ENCODE peak calls at places on chromosomes 16 and 17, in four cellular contexts. One of them, this sample, is unnamed.

GRCh38 chr16:85377388-85378144 is 235.6 kb upstream of the GSE1 start:
- DNase-seq in A549: no peak
- DNase-seq in SK-N-SH: peak; percentile 83
- DNase-seq in HepG2: no peak
- DNase-seq in this sample: no peak

GRCh38 chr17:3888343-3889171 is 4.3 kb downstream of the CAMKK1 start:
- DNase-seq in A549: no peak
- DNase-seq in SK-N-SH: no peak
- DNase-seq in HepG2: no peak
- DNase-seq in this sample: no peak

GRCh38 chr16:25020112-25020591 is 5.0 kb upstream of the ARHGAP17 start:
- DNase-seq in SK-N-SH: no peak
- DNase-seq in A549: no peak
- DNase-seq in HepG2: no peak
- DNase-seq in this sample: no peak

GRCh38 chr16:4241601-4242270 is at the start of gene SRL:
- DNase-seq in HepG2: no peak
- DNase-seq in SK-N-SH: peak; percentile 9
- DNase-seq in A549: no peak
- DNase-seq in this sample: no peak

GRCh38 chr16:54077412-54077821 is 209.2 kb downstream of the IRX3 start:
- DNase-seq in A549: peak; percentile 38
- DNase-seq in SK-N-SH: no peak
- DNase-seq in HepG2: no peak
- DNase-seq in this sample: no peak

GRCh38 chr16:3759736-3760135 is 42.4 kb upstream of the TRAP1 start:
- DNase-seq in SK-N-SH: no peak
- DNase-seq in A549: no peak
- DNase-seq in HepG2: no peak
- DNase-seq in this sample: no peak

GRCh38 chr17:80981062-80981902 is 10.4 kb upstream of the CHMP6 start:
- DNase-seq in A549: no peak
- DNase-seq in HepG2: no peak
- DNase-seq in SK-N-SH: peak; percentile 99
- DNase-seq in this sample: no peak

GRCh38 chr16:56625140-56625942 is at the start of gene MT1E:
- DNase-seq in A549: no peak
- DNase-seq in HepG2: peak; percentile 63
- DNase-seq in SK-N-SH: peak; percentile 76
- DNase-seq in this sample: no peak

GRCh38 chr17:81412490-81413093 is 17.3 kb downstream of the BAHCC1 start:
- DNase-seq in HepG2: no peak
- DNase-seq in A549: no peak
- DNase-seq in SK-N-SH: no peak
- DNase-seq in this sample: no peak

GRCh38 chr17:68457168-68457538 is at the start of gene WIPI1:
- DNase-seq in HepG2: peak; percentile 39
- DNase-seq in SK-N-SH: no peak
- DNase-seq in A549: no peak
- DNase-seq in this sample: no peak

GRCh38 chr16:6643083-6643686 is 689.5 kb upstream of the RBFOX1 start:
- DNase-seq in HepG2: peak; percentile 31
- DNase-seq in SK-N-SH: peak; percentile 36
- DNase-seq in A549: peak; percentile 2
- DNase-seq in this sample: peak; percentile 11

GRCh38 chr17:1742371-1743093 is at the start of gene SERPINF2:
- DNase-seq in HepG2: peak; percentile 93
- DNase-seq in A549: no peak
- DNase-seq in SK-N-SH: no peak
- DNase-seq in this sample: no peak

GRCh38 chr17:35254107-35254802 is 11.4 kb downstream of the SLFN5 start:
- DNase-seq in SK-N-SH: no peak
- DNase-seq in A549: peak; percentile 43
- DNase-seq in HepG2: peak; percentile 56
- DNase-seq in this sample: no peak

GRCh38 chr16:77297996-77298637 is 98.9 kb downstream of the SYCE1L start:
- DNase-seq in A549: no peak
- DNase-seq in HepG2: no peak
- DNase-seq in SK-N-SH: no peak
- DNase-seq in this sample: no peak
- TF ChIP-seq PBX3 in A549: no peak
- TF ChIP-seq PBX3 in HepG2: no peak
- TF ChIP-seq PBX3 in SK-N-SH: no peak
- TF ChIP-seq PBX3 in this sample: no peak

DNA sequence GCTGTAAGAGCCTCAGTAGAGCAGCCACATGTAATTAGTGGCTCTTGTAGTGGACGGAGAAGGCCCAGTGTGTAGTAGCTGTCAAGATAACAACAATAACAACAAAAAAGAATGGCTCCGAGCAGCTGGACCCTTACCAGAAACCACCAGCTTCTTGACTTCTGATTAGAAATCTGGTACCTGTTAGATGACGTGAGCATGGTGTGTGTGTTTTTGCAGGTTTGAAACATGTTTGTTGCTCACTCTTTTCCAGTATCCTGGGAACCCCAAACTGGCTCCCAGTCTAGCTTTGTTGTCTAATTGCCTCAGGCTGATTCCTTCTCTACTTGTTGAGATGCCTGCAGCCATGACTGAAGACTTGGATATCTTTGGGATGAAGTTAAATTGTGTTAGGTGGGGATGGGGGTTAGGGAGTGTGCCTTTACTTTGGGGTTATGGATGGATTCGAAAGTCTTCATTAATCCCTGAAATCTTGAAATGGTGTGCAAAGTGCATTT is 21.0 kb downstream of the IGF2BP1 start:
- DNase-seq in A549: no peak
- DNase-seq in HepG2: no peak
- DNase-seq in SK-N-SH: no peak
- DNase-seq in this sample: no peak
- TF ChIP-seq PBX3 in A549: no peak
- TF ChIP-seq PBX3 in HepG2: no peak
- TF ChIP-seq PBX3 in SK-N-SH: no peak
- TF ChIP-seq PBX3 in this sample: no peak

DNA sequence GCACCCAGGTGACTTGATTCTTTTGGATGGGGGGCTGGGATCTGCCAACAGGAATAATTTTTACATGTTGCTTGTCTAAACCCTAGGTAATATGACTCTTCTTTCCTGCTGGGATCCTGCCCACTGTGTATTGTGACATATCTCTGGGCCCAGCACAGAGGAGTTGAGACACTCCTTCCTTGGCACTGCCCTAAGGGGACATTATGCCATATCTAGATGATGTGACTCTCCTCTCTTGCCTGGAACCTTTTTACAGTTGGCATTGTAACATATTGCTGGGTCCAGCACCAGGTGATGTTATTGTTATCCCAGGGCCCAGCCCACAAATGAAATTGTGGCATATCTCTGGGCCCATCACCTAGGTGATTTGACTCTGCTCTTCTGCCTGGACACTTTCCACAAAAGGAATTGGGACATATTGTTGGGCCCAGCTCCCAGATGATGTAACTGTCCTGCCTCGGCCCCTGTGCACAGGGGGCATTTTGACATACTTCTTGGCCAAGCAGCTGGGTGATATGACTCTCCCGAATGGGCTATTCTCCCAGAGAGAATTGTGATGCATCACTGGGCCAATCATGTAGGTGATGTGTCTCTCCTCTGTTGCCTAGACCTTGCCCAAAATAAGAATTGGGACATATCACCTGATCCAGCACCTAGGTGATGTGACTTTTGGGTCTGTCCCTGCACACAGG is 1837.7 kb downstream of the TP53TG3F start:
- DNase-seq in A549: no peak
- DNase-seq in HepG2: no peak
- DNase-seq in SK-N-SH: no peak
- DNase-seq in this sample: no peak
- TF ChIP-seq PBX3 in A549: no peak
- TF ChIP-seq PBX3 in HepG2: no peak
- TF ChIP-seq PBX3 in SK-N-SH: no peak
- TF ChIP-seq PBX3 in this sample: no peak

GRCh38 chr17:42049834-42050359 is 504 bp downstream of the C17orf113 start:
- DNase-seq in A549: peak; percentile 70
- DNase-seq in SK-N-SH: no peak
- DNase-seq in HepG2: no peak
- DNase-seq in this sample: no peak

GRCh38 chr17:42042598-42043319 is 7.6 kb downstream of the C17orf113 start:
- DNase-seq in A549: no peak
- DNase-seq in SK-N-SH: no peak
- DNase-seq in HepG2: no peak
- DNase-seq in this sample: no peak

GRCh38 chr17:42047343-42047742 is 3.1 kb downstream of the C17orf113 start:
- DNase-seq in SK-N-SH: no peak
- DNase-seq in A549: no peak
- DNase-seq in HepG2: no peak
- DNase-seq in this sample: no peak

GRCh38 chr17:42041619-42042018 is 8.8 kb downstream of the C17orf113 start:
- DNase-seq in SK-N-SH: no peak
- DNase-seq in HepG2: no peak
- DNase-seq in A549: no peak
- DNase-seq in this sample: no peak

GRCh38 chr17:42045719-42046118 is 4.7 kb downstream of the C17orf113 start:
- DNase-seq in A549: no peak
- DNase-seq in SK-N-SH: no peak
- DNase-seq in HepG2: no peak
- DNase-seq in this sample: no peak
- TF ChIP-seq PBX3 in A549: no peak
- TF ChIP-seq PBX3 in SK-N-SH: no peak
- TF ChIP-seq PBX3 in HepG2: no peak
- TF ChIP-seq PBX3 in this sample: no peak

DNA sequence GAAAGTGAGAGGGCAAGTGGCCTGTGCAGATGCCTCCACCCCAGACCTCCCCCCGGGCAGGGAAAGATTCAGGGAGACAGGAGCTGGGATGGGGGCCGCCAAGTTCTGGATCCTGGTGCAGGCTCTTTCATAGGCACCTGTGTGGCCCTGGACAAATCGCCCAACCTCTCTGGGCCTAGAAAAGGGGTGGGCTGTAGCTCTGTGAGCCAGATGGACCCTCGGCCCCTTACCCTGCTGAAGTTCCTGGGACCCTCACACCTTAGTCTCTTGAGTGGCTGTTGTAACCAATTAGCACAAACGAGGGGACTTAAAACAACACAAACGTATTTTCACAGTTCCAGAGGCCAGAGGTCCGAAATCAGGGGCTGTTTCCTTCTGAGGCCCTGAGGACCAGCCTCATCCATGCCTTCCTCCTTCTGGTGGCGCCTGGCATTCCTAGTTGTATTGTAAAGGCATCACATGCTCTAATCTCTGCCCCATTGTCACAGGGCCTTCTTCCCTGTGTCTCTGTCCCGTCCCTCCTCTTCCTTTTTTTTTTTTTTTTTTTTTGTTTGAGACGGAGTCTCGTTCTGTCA is 352.6 kb downstream of the SEC14L1 start:
- DNase-seq in A549: no peak
- DNase-seq in HepG2: no peak
- DNase-seq in SK-N-SH: peak; percentile 47
- DNase-seq in this sample: no peak
- TF ChIP-seq PBX3 in A549: no peak
- TF ChIP-seq PBX3 in HepG2: no peak
- TF ChIP-seq PBX3 in SK-N-SH: no peak
- TF ChIP-seq PBX3 in this sample: no peak

DNA sequence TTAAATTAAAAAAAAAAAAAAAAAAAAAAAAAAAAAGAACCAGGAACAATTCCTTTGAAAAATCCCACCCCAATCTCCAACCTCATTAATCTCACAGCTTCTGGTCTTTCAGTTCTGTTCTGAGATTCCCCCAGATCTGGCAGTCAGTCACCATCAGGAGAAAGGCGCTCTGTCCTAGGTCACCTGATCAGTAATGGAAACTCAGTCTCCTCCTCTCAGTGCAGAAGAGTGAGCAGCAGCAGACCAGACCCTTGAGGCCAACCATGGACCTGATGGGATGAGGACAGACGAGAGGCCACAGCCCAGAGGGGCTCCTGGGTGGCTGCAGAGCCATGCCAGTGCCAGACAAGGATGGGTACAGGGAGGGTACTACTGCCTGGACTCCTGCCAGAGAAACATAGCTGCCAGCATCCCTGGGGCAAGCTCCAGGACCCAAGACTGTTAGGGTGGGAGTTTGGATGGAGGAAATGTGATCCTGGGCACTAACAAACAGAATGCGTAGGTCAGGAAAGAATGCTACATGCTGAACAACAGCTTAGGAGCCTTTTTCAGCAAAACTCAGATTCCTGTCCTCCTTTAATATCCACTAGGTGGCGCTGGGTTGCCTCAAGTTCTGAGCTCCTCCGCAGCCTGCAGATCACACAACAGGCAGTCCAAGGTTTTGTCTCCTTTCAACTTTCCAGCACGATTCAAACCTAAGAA is 28.7 kb downstream of the MPG start:
- DNase-seq in A549: peak; percentile 71
- DNase-seq in SK-N-SH: peak; percentile 79
- DNase-seq in HepG2: peak; percentile 66
- DNase-seq in this sample: no peak
- TF ChIP-seq PBX3 in A549: no peak
- TF ChIP-seq PBX3 in SK-N-SH: no peak
- TF ChIP-seq PBX3 in HepG2: no peak
- TF ChIP-seq PBX3 in this sample: no peak

GRCh38 chr17:78893684-78894083 is 9.3 kb downstream of the CEP295NL start:
- DNase-seq in A549: no peak
- DNase-seq in SK-N-SH: no peak
- DNase-seq in HepG2: no peak
- DNase-seq in this sample: no peak

GRCh38 chr17:78892062-78892456 is 10.9 kb downstream of the CEP295NL start:
- DNase-seq in HepG2: no peak
- DNase-seq in SK-N-SH: peak; percentile 89
- DNase-seq in A549: no peak
- DNase-seq in this sample: no peak

GRCh38 chr17:78891406-78892061 is 11.5 kb downstream of the CEP295NL start:
- DNase-seq in A549: no peak
- DNase-seq in SK-N-SH: no peak
- DNase-seq in HepG2: no peak
- DNase-seq in this sample: no peak

GRCh38 chr17:78892520-78892919 is 10.5 kb downstream of the CEP295NL start:
- DNase-seq in SK-N-SH: peak; percentile 79
- DNase-seq in HepG2: no peak
- DNase-seq in A549: no peak
- DNase-seq in this sample: no peak

GRCh38 chr17:78892936-78893379 is 10.0 kb downstream of the CEP295NL start:
- DNase-seq in HepG2: no peak
- DNase-seq in SK-N-SH: no peak
- DNase-seq in A549: no peak
- DNase-seq in this sample: no peak
- TF ChIP-seq PBX3 in HepG2: no peak
- TF ChIP-seq PBX3 in SK-N-SH: no peak
- TF ChIP-seq PBX3 in A549: no peak
- TF ChIP-seq PBX3 in this sample: no peak